ENCODE peak calls at places on chromosomes 4 and X, in ten cellular contexts. O is transverse colon, S is sigmoid colon, T is esophagus muscularis mucosa, R is A549, V is HepG2, H is stomach, W is GM12878, P is suprapubic skin, I is K562. J is an unnamed sample.

GRCh38 chr4:8314691-8315255 is 45.2 kb downstream of the HTRA3 start:
- DNase-seq in H (peak; percentile 13), P (peak; percentile 74), V (no peak), R (no peak), T (no peak), S (peak; percentile 35), O (no peak), I (no peak), W (no peak), J (no peak)

GRCh38 chr4:89109841-89110540 is 1.3 kb upstream of the TIGD2 start:
- DNase-seq in W (no peak), I (no peak), H (no peak), P (no peak), S (no peak), T (no peak), V (no peak), R (no peak), O (no peak), J (no peak)

GRCh38 chr4:133146574-133147198 is 2.4 kb upstream of the PCDH10 start:
- DNase-seq in P (peak; percentile 66), O (no peak), W (no peak), I (peak; percentile 28), H (no peak), R (no peak), V (peak; percentile 15), T (no peak), S (peak; percentile 62), J (no peak)

GRCh38 chr4:65789341-65789740 is 119.1 kb upstream of the EPHA5 start:
- DNase-seq in T (no peak), R (no peak), I (no peak), S (no peak), W (no peak), P (no peak), H (no peak), V (no peak), O (no peak), J (no peak)

GRCh38 chr4:54660145-54660535 is 2.4 kb downstream of the KIT start:
- DNase-seq in S (no peak), W (no peak), P (no peak), R (no peak), V (no peak), H (no peak), O (no peak), I (no peak), T (no peak), J (no peak)

GRCh38 chrX:41722816-41723215 is 1.2 kb upstream of the GPR82 start:
- DNase-seq in I (no peak), R (no peak), W (no peak), S (no peak), H (no peak), P (no peak), V (no peak), O (no peak), T (no peak), J (no peak)

GRCh38 chr4:78379991-78380739 is 171.4 kb upstream of the ANXA3 start:
- DNase-seq in R (no peak), V (no peak), O (peak; percentile 14), W (no peak), H (no peak), S (no peak), I (no peak), T (no peak), P (no peak), J (no peak)

GRCh38 chr4:48851651-48852050 is 20.8 kb downstream of the OCIAD1 start:
- DNase-seq in V (no peak), P (no peak), I (no peak), S (no peak), T (no peak), W (no peak), R (no peak), O (no peak), H (no peak), J (no peak)

GRCh38 chrX:48996969-48997368 is 5.1 kb downstream of the GRIPAP1 start:
- DNase-seq in T (no peak), V (no peak), H (no peak), P (no peak), O (no peak), R (no peak), I (peak; percentile 61), S (no peak), W (no peak), J (no peak)

GRCh38 chr4:169604131-169604900 is 8.1 kb downstream of the NEK1 start:
- DNase-seq in T (no peak), V (no peak), S (no peak), I (peak; percentile 52), R (peak; percentile 5), P (no peak), W (no peak), H (no peak), O (no peak), J (no peak)

GRCh38 chrX:12145402-12145801 is 7.1 kb downstream of the FRMPD4 start:
- DNase-seq in W (no peak), V (no peak), S (peak; percentile 86), O (no peak), P (no peak), R (no peak), H (no peak), I (no peak), T (no peak), J (no peak)

GRCh38 chr4:87105101-87105852 is 115.1 kb downstream of the KLHL8 start:
- DNase-seq in V (peak; percentile 77), H (no peak), O (no peak), W (no peak), S (no peak), T (no peak), R (no peak), I (no peak), P (no peak), J (no peak)

GRCh38 chr4:87101543-87102199 is 118.7 kb downstream of the KLHL8 start:
- DNase-seq in W (no peak), O (no peak), V (no peak), I (no peak), H (no peak), T (no peak), P (no peak), S (no peak), R (no peak), J (no peak)

GRCh38 chr4:87100093-87100634 is 120.3 kb downstream of the KLHL8 start:
- DNase-seq in I (no peak), S (no peak), T (no peak), H (no peak), V (peak; percentile 13), R (no peak), O (no peak), P (no peak), W (no peak), J (no peak)

GRCh38 chr4:87103086-87103485 is 117.3 kb downstream of the KLHL8 start:
- DNase-seq in S (no peak), O (no peak), H (no peak), V (no peak), W (no peak), I (no peak), R (no peak), P (no peak), T (no peak), J (no peak)

GRCh38 chr4:87103691-87104187 is 116.7 kb downstream of the KLHL8 start:
- DNase-seq in R (no peak), I (no peak), O (no peak), W (no peak), T (no peak), P (no peak), H (no peak), S (no peak), V (no peak), J (no peak)
- TF ChIP-seq CTCF in R (no peak), I (no peak), O (no peak), W (no peak), T (no peak), P (no peak), H (no peak), S (no peak), V (no peak), J (no peak)

GRCh38 chr4:119870868-119871267 is 195.8 kb downstream of the MAD2L1 start:
- DNase-seq in P (no peak), R (no peak), W (no peak), H (no peak), S (no peak), O (no peak), V (no peak), T (no peak), I (no peak), J (no peak)
- TF ChIP-seq EP300 in P (no peak), R (no peak), W (no peak), H (no peak), S (no peak), O (no peak), V (no peak), T (no peak), I (no peak), J (no peak)

GRCh38 chr4:5144384-5144783 is 93.1 kb downstream of the STK32B start:
- DNase-seq in T (peak; percentile 87), H (no peak), S (no peak), R (no peak), P (no peak), V (no peak), I (no peak), O (no peak), W (no peak), J (no peak)
- TF ChIP-seq POLR2A in T (no peak), H (no peak), S (no peak), R (no peak), P (no peak), V (no peak), I (no peak), O (no peak), W (no peak), J (no peak)

GRCh38 chrX:115958687-115959359 is 211.7 kb upstream of the AGTR2 start:
- DNase-seq in S (no peak), H (no peak), I (no peak), T (no peak), R (no peak), V (no peak), P (no peak), O (no peak), W (no peak), J (no peak)
- TF ChIP-seq CTCF in S (no peak), H (no peak), I (no peak), T (no peak), R (no peak), V (peak; percentile 53), P (no peak), O (no peak), W (no peak), J (no peak)

DNA sequence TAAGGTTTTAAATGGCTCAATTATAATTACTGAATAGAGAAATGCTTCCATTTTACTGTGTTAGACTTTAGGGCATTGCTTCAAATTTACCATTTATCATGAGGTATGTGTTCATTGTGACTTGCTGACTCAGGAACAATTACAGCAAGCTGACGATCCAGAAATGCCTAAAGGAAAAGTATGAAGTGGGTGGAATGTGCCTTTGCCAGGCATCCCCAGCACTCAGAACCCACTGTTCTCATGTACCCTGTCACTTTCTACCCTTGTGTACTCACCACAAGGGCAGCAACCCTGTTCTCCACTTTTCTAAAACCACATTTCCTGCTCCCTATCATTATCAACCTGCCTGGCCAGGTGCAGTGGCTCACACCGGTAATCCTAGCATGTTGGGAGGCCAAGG is 41.5 kb downstream of the QRFPR start:
- DNase-seq in P (no peak), S (no peak), I (no peak), V (no peak), H (no peak), R (no peak), O (no peak), T (no peak), W (no peak), J (no peak)
- TF ChIP-seq EP300 in P (no peak), S (no peak), I (no peak), V (no peak), H (no peak), R (no peak), O (no peak), T (no peak), W (no peak), J (no peak)

J was measured in tibial nerve.